ENCODE peak calls at places on chromosomes 2 and 18, in seven cellular contexts. One of them, this sample, is unnamed.
A peak's percentile ranks its signal among the peaks of the same experiment; 100 is the strongest.

GRCh38 chr2:223950448-223951347 is 5.6 kb upstream of the WDFY1 start:
- DNase-seq in foreskin fibroblast: no peak
- DNase-seq in HEK293T: no peak
- DNase-seq in NCI-H2081 treated with DMSO at 0.1 percent for 48 hours: no peak
- DNase-seq in GM18507: no peak
- DNase-seq in T-helper 2 cell: no peak
- DNase-seq in dermis microvascular lymphatic vessel endothelial cell: peak; percentile 36
- DNase-seq in this sample: no peak

GRCh38 chr18:43587538-43588153 is 310.4 kb upstream of the SYT4 start:
- DNase-seq in foreskin fibroblast: peak; percentile 63
- DNase-seq in HEK293T: peak; percentile 19
- DNase-seq in NCI-H2081 treated with DMSO at 0.1 percent for 48 hours: peak; percentile 50
- DNase-seq in GM18507: peak; percentile 4
- DNase-seq in T-helper 2 cell: no peak
- DNase-seq in dermis microvascular lymphatic vessel endothelial cell: peak; percentile 53
- DNase-seq in this sample: peak; percentile 53

GRCh38 chr18:14974576-14974975 is 226.6 kb downstream of the ANKRD30B start:
- DNase-seq in foreskin fibroblast: no peak
- DNase-seq in HEK293T: no peak
- DNase-seq in NCI-H2081 treated with DMSO at 0.1 percent for 48 hours: no peak
- DNase-seq in GM18507: no peak
- DNase-seq in T-helper 2 cell: no peak
- DNase-seq in dermis microvascular lymphatic vessel endothelial cell: no peak
- DNase-seq in this sample: no peak

GRCh38 chr18:24019641-24020331 is 5.2 kb downstream of the TTC39C start:
- DNase-seq in foreskin fibroblast: peak; percentile 46
- DNase-seq in HEK293T: no peak
- DNase-seq in NCI-H2081 treated with DMSO at 0.1 percent for 48 hours: no peak
- DNase-seq in GM18507: no peak
- DNase-seq in T-helper 2 cell: peak; percentile 18
- DNase-seq in dermis microvascular lymphatic vessel endothelial cell: no peak
- DNase-seq in this sample: no peak

GRCh38 chr2:240403358-240404104 is 31.9 kb upstream of the GPC1 start:
- DNase-seq in foreskin fibroblast: no peak
- DNase-seq in HEK293T: no peak
- DNase-seq in NCI-H2081 treated with DMSO at 0.1 percent for 48 hours: no peak
- DNase-seq in GM18507: no peak
- DNase-seq in T-helper 2 cell: no peak
- DNase-seq in dermis microvascular lymphatic vessel endothelial cell: no peak
- DNase-seq in this sample: no peak

GRCh38 chr2:163613155-163613554 is 122.7 kb downstream of the FIGN start:
- DNase-seq in foreskin fibroblast: no peak
- DNase-seq in HEK293T: no peak
- DNase-seq in NCI-H2081 treated with DMSO at 0.1 percent for 48 hours: no peak
- DNase-seq in GM18507: no peak
- DNase-seq in T-helper 2 cell: no peak
- DNase-seq in dermis microvascular lymphatic vessel endothelial cell: no peak
- DNase-seq in this sample: no peak

GRCh38 chr18:3162181-3162580 is 57.6 kb downstream of the MYOM1 start:
- DNase-seq in foreskin fibroblast: peak; percentile 38
- DNase-seq in HEK293T: no peak
- DNase-seq in NCI-H2081 treated with DMSO at 0.1 percent for 48 hours: no peak
- DNase-seq in GM18507: no peak
- DNase-seq in T-helper 2 cell: no peak
- DNase-seq in dermis microvascular lymphatic vessel endothelial cell: no peak
- DNase-seq in this sample: no peak

GRCh38 chr18:30409120-30409519 is 633.4 kb downstream of the DSC3 start:
- DNase-seq in foreskin fibroblast: no peak
- DNase-seq in HEK293T: no peak
- DNase-seq in NCI-H2081 treated with DMSO at 0.1 percent for 48 hours: no peak
- DNase-seq in GM18507: no peak
- DNase-seq in T-helper 2 cell: no peak
- DNase-seq in dermis microvascular lymphatic vessel endothelial cell: no peak
- DNase-seq in this sample: no peak

GRCh38 chr2:31197166-31197565 is 20.1 kb downstream of the CAPN14 start:
- DNase-seq in foreskin fibroblast: no peak
- DNase-seq in HEK293T: no peak
- DNase-seq in NCI-H2081 treated with DMSO at 0.1 percent for 48 hours: no peak
- DNase-seq in GM18507: no peak
- DNase-seq in T-helper 2 cell: no peak
- DNase-seq in dermis microvascular lymphatic vessel endothelial cell: no peak
- DNase-seq in this sample: no peak

GRCh38 chr2:164764474-164764873 is 77.1 kb downstream of the COBLL1 start:
- DNase-seq in foreskin fibroblast: no peak
- DNase-seq in HEK293T: no peak
- DNase-seq in NCI-H2081 treated with DMSO at 0.1 percent for 48 hours: no peak
- DNase-seq in GM18507: no peak
- DNase-seq in T-helper 2 cell: no peak
- DNase-seq in dermis microvascular lymphatic vessel endothelial cell: no peak
- DNase-seq in this sample: no peak

GRCh38 chr2:234335676-234336228 is 161.1 kb downstream of the ARL4C start:
- DNase-seq in foreskin fibroblast: peak; percentile 95
- DNase-seq in HEK293T: no peak
- DNase-seq in NCI-H2081 treated with DMSO at 0.1 percent for 48 hours: no peak
- DNase-seq in GM18507: no peak
- DNase-seq in T-helper 2 cell: peak; percentile 5
- DNase-seq in dermis microvascular lymphatic vessel endothelial cell: peak; percentile 64
- DNase-seq in this sample: peak; percentile 67

GRCh38 chr2:161419338-161419965 is 3.4 kb downstream of the TBR1 start:
- DNase-seq in foreskin fibroblast: no peak
- DNase-seq in HEK293T: no peak
- DNase-seq in NCI-H2081 treated with DMSO at 0.1 percent for 48 hours: no peak
- DNase-seq in GM18507: no peak
- DNase-seq in T-helper 2 cell: no peak
- DNase-seq in dermis microvascular lymphatic vessel endothelial cell: no peak
- DNase-seq in this sample: no peak

GRCh38 chr2:106161938-106162814 is 31.9 kb downstream of the UXS1 start:
- DNase-seq in foreskin fibroblast: peak; percentile 20
- DNase-seq in HEK293T: no peak
- DNase-seq in NCI-H2081 treated with DMSO at 0.1 percent for 48 hours: no peak
- DNase-seq in GM18507: no peak
- DNase-seq in T-helper 2 cell: no peak
- DNase-seq in dermis microvascular lymphatic vessel endothelial cell: no peak
- DNase-seq in this sample: no peak

GRCh38 chr18:36064027-36064808 is 3.1 kb downstream of the RPRD1A start:
- DNase-seq in foreskin fibroblast: no peak
- DNase-seq in HEK293T: no peak
- DNase-seq in NCI-H2081 treated with DMSO at 0.1 percent for 48 hours: no peak
- DNase-seq in GM18507: no peak
- DNase-seq in T-helper 2 cell: no peak
- DNase-seq in dermis microvascular lymphatic vessel endothelial cell: no peak
- DNase-seq in this sample: no peak

GRCh38 chr18:12159446-12159845 is 65.8 kb downstream of the ANKRD62 start:
- DNase-seq in foreskin fibroblast: peak; percentile 67
- DNase-seq in HEK293T: no peak
- DNase-seq in NCI-H2081 treated with DMSO at 0.1 percent for 48 hours: no peak
- DNase-seq in GM18507: no peak
- DNase-seq in T-helper 2 cell: no peak
- DNase-seq in dermis microvascular lymphatic vessel endothelial cell: no peak
- DNase-seq in this sample: peak; percentile 79

GRCh38 chr18:75422341-75422910 is 5.1 kb downstream of the SMIM21 start:
- DNase-seq in foreskin fibroblast: peak; percentile 64
- DNase-seq in HEK293T: no peak
- DNase-seq in NCI-H2081 treated with DMSO at 0.1 percent for 48 hours: no peak
- DNase-seq in GM18507: no peak
- DNase-seq in T-helper 2 cell: no peak
- DNase-seq in dermis microvascular lymphatic vessel endothelial cell: no peak
- DNase-seq in this sample: no peak

GRCh38 chr2:58688813-58689212 is 447.7 kb upstream of the FANCL start:
- DNase-seq in foreskin fibroblast: no peak
- DNase-seq in HEK293T: no peak
- DNase-seq in NCI-H2081 treated with DMSO at 0.1 percent for 48 hours: no peak
- DNase-seq in GM18507: no peak
- DNase-seq in T-helper 2 cell: no peak
- DNase-seq in dermis microvascular lymphatic vessel endothelial cell: no peak
- DNase-seq in this sample: no peak

GRCh38 chr2:54572636-54573531 is 116.8 kb downstream of the SPTBN1 start:
- DNase-seq in foreskin fibroblast: peak; percentile 41
- DNase-seq in HEK293T: no peak
- DNase-seq in NCI-H2081 treated with DMSO at 0.1 percent for 48 hours: no peak
- DNase-seq in GM18507: no peak
- DNase-seq in T-helper 2 cell: peak; percentile 20
- DNase-seq in dermis microvascular lymphatic vessel endothelial cell: peak; percentile 94
- DNase-seq in this sample: peak; percentile 87

GRCh38 chr2:238093181-238094140 is 6.7 kb upstream of the ESPNL start:
- DNase-seq in foreskin fibroblast: no peak
- DNase-seq in HEK293T: peak; percentile 4
- DNase-seq in NCI-H2081 treated with DMSO at 0.1 percent for 48 hours: no peak
- DNase-seq in GM18507: no peak
- DNase-seq in T-helper 2 cell: no peak
- DNase-seq in dermis microvascular lymphatic vessel endothelial cell: no peak
- DNase-seq in this sample: no peak

GRCh38 chr2:44836174-44836573 is 105.3 kb upstream of the SIX3 start:
- DNase-seq in foreskin fibroblast: no peak
- DNase-seq in HEK293T: no peak
- DNase-seq in NCI-H2081 treated with DMSO at 0.1 percent for 48 hours: no peak
- DNase-seq in GM18507: no peak
- DNase-seq in T-helper 2 cell: peak; percentile 20
- DNase-seq in dermis microvascular lymphatic vessel endothelial cell: no peak
- DNase-seq in this sample: no peak

GRCh38 chr2:25587361-25587760 is 86.0 kb downstream of the DTNB start:
- DNase-seq in foreskin fibroblast: peak; percentile 85
- DNase-seq in HEK293T: no peak
- DNase-seq in NCI-H2081 treated with DMSO at 0.1 percent for 48 hours: no peak
- DNase-seq in GM18507: no peak
- DNase-seq in T-helper 2 cell: no peak
- DNase-seq in dermis microvascular lymphatic vessel endothelial cell: peak; percentile 74
- DNase-seq in this sample: peak; percentile 79

GRCh38 chr2:221777119-221777518 is 205.0 kb upstream of the EPHA4 start:
- DNase-seq in foreskin fibroblast: no peak
- DNase-seq in HEK293T: no peak
- DNase-seq in NCI-H2081 treated with DMSO at 0.1 percent for 48 hours: no peak
- DNase-seq in GM18507: no peak
- DNase-seq in T-helper 2 cell: no peak
- DNase-seq in dermis microvascular lymphatic vessel endothelial cell: no peak
- DNase-seq in this sample: no peak

GRCh38 chr18:69948919-69949537 is 1.4 kb upstream of the CD226 start:
- DNase-seq in foreskin fibroblast: peak; percentile 65
- DNase-seq in HEK293T: no peak
- DNase-seq in NCI-H2081 treated with DMSO at 0.1 percent for 48 hours: no peak
- DNase-seq in GM18507: no peak
- DNase-seq in T-helper 2 cell: peak; percentile 42
- DNase-seq in dermis microvascular lymphatic vessel endothelial cell: peak; percentile 40
- DNase-seq in this sample: no peak